ENCODE peak calls at places on chromosomes 13 and 19, in seven cellular contexts. One of them, this sample, is unnamed.

GRCh38 chr13:58855283-58855682 is 1223.7 kb downstream of the PCDH17 start:
- DNase-seq in uterus: no peak
- DNase-seq in CD4-positive, alpha-beta T cell: no peak
- DNase-seq in mesothelial cell of epicardium: no peak
- DNase-seq in K562: no peak
- DNase-seq in heart right ventricle: no peak
- DNase-seq in progenitor cell of endocrine pancreas: no peak
- DNase-seq in this sample: no peak

GRCh38 chr13:19864018-19864338 is 529 bp upstream of the ZMYM5 start:
- DNase-seq in uterus: peak
- DNase-seq in CD4-positive, alpha-beta T cell: no peak
- DNase-seq in mesothelial cell of epicardium: no peak
- DNase-seq in K562: peak
- DNase-seq in heart right ventricle: peak
- DNase-seq in progenitor cell of endocrine pancreas: no peak
- DNase-seq in this sample: peak

GRCh38 chr13:25292301-25292700 is 5.0 kb upstream of the MTMR6 start:
- DNase-seq in uterus: no peak
- DNase-seq in CD4-positive, alpha-beta T cell: no peak
- DNase-seq in mesothelial cell of epicardium: no peak
- DNase-seq in K562: peak
- DNase-seq in heart right ventricle: no peak
- DNase-seq in progenitor cell of endocrine pancreas: no peak
- DNase-seq in this sample: no peak

GRCh38 chr13:113816925-113817859 is 46.7 kb downstream of the GAS6 start:
- DNase-seq in uterus: peak
- DNase-seq in CD4-positive, alpha-beta T cell: peak
- DNase-seq in mesothelial cell of epicardium: peak
- DNase-seq in K562: peak
- DNase-seq in heart right ventricle: peak
- DNase-seq in progenitor cell of endocrine pancreas: peak
- DNase-seq in this sample: peak

GRCh38 chr13:84037937-84038464 is 155.7 kb upstream of the SLITRK1 start:
- DNase-seq in uterus: no peak
- DNase-seq in CD4-positive, alpha-beta T cell: no peak
- DNase-seq in mesothelial cell of epicardium: no peak
- DNase-seq in K562: no peak
- DNase-seq in heart right ventricle: no peak
- DNase-seq in progenitor cell of endocrine pancreas: no peak
- DNase-seq in this sample: no peak

GRCh38 chr19:34357431-34357830 is 7.6 kb upstream of the GPI start:
- DNase-seq in uterus: no peak
- DNase-seq in CD4-positive, alpha-beta T cell: no peak
- DNase-seq in mesothelial cell of epicardium: no peak
- DNase-seq in K562: no peak
- DNase-seq in heart right ventricle: no peak
- DNase-seq in progenitor cell of endocrine pancreas: no peak
- DNase-seq in this sample: no peak

GRCh38 chr13:88937381-88937780 is 1266.2 kb downstream of the SLITRK5 start:
- DNase-seq in uterus: no peak
- DNase-seq in CD4-positive, alpha-beta T cell: no peak
- DNase-seq in mesothelial cell of epicardium: no peak
- DNase-seq in K562: no peak
- DNase-seq in heart right ventricle: no peak
- DNase-seq in progenitor cell of endocrine pancreas: no peak
- DNase-seq in this sample: no peak

GRCh38 chr13:22061371-22061805 is 390.5 kb downstream of the FGF9 start:
- DNase-seq in uterus: no peak
- DNase-seq in CD4-positive, alpha-beta T cell: peak
- DNase-seq in mesothelial cell of epicardium: no peak
- DNase-seq in K562: no peak
- DNase-seq in heart right ventricle: no peak
- DNase-seq in progenitor cell of endocrine pancreas: no peak
- DNase-seq in this sample: peak

GRCh38 chr13:38879278-38879677 is 111.4 kb downstream of the STOML3 start:
- DNase-seq in uterus: no peak
- DNase-seq in CD4-positive, alpha-beta T cell: no peak
- DNase-seq in mesothelial cell of epicardium: no peak
- DNase-seq in K562: no peak
- DNase-seq in heart right ventricle: no peak
- DNase-seq in progenitor cell of endocrine pancreas: no peak
- DNase-seq in this sample: no peak

GRCh38 chr19:36963262-36963661 is 47.1 kb downstream of the ZNF568 start:
- DNase-seq in uterus: no peak
- DNase-seq in CD4-positive, alpha-beta T cell: no peak
- DNase-seq in mesothelial cell of epicardium: no peak
- DNase-seq in K562: no peak
- DNase-seq in heart right ventricle: no peak
- DNase-seq in progenitor cell of endocrine pancreas: no peak
- DNase-seq in this sample: no peak

GRCh38 chr19:15426485-15427349 is 7.9 kb upstream of the AKAP8L start:
- DNase-seq in uterus: no peak
- DNase-seq in CD4-positive, alpha-beta T cell: no peak
- DNase-seq in mesothelial cell of epicardium: no peak
- DNase-seq in K562: no peak
- DNase-seq in heart right ventricle: no peak
- DNase-seq in progenitor cell of endocrine pancreas: no peak
- DNase-seq in this sample: no peak

GRCh38 chr13:92535222-92536006 is 691.2 kb upstream of the GPC6 start:
- DNase-seq in uterus: no peak
- DNase-seq in CD4-positive, alpha-beta T cell: no peak
- DNase-seq in mesothelial cell of epicardium: no peak
- DNase-seq in K562: no peak
- DNase-seq in heart right ventricle: no peak
- DNase-seq in progenitor cell of endocrine pancreas: no peak
- DNase-seq in this sample: no peak

GRCh38 chr13:92530364-92530763 is 696.2 kb upstream of the GPC6 start:
- DNase-seq in uterus: no peak
- DNase-seq in CD4-positive, alpha-beta T cell: no peak
- DNase-seq in mesothelial cell of epicardium: no peak
- DNase-seq in K562: no peak
- DNase-seq in heart right ventricle: no peak
- DNase-seq in progenitor cell of endocrine pancreas: no peak
- DNase-seq in this sample: no peak
- TF ChIP-seq CTCF in uterus: no peak
- TF ChIP-seq CTCF in CD4-positive, alpha-beta T cell: no peak
- TF ChIP-seq CTCF in mesothelial cell of epicardium: no peak
- TF ChIP-seq CTCF in K562: no peak
- TF ChIP-seq CTCF in heart right ventricle: no peak
- TF ChIP-seq CTCF in progenitor cell of endocrine pancreas: peak
- TF ChIP-seq CTCF in this sample: no peak

DNA sequence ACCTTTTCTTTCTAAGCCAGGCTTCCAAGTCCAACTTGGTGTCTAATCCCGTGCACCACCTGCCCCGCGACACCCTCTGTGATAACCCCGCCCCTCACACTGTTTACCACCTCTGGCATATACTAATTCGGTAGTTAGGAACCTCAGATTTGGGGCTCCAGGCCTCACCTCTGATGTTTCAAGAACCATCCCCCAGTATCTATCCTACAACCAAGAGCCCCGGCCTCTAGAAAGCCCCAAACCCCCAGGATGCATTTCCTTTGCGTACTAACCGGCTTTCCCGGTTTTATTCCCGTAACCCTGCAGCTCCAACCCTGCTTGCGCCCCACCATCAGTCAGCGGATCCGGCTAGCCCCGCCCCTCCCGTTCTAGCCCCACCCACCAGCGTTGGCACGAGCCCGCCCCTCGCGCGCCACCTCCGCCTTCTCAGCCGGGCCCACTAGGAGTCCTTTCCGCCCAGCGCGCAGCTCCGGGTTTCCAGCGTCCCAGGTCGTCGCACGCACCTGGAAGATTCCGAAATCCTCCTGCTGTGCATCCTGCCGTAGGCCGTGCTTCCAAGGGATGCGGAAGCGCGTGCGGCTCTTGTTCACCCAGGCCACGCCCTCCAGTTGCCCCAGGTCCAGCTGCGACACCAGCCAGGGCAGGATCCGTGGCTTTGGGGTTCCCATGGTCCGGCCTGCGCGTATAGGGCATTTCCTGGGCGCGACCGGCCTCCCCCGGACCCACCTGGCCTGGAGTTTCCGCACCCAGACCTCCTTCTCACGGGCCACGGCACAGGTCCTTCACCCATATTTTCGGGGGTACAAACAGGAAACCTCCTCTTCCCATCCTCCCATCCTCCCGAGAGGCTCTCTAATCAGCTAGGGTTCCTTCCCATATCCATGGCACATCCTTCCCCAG is 1.2 kb downstream of the IRF3 start:
- DNase-seq in uterus: peak
- DNase-seq in CD4-positive, alpha-beta T cell: peak
- DNase-seq in mesothelial cell of epicardium: peak
- DNase-seq in K562: peak
- DNase-seq in heart right ventricle: peak
- DNase-seq in progenitor cell of endocrine pancreas: peak
- DNase-seq in this sample: peak
- TF ChIP-seq CTCF in uterus: peak
- TF ChIP-seq CTCF in CD4-positive, alpha-beta T cell: no peak
- TF ChIP-seq CTCF in mesothelial cell of epicardium: no peak
- TF ChIP-seq CTCF in K562: peak
- TF ChIP-seq CTCF in heart right ventricle: peak
- TF ChIP-seq CTCF in progenitor cell of endocrine pancreas: peak
- TF ChIP-seq CTCF in this sample: no peak

GRCh38 chr13:30617315-30618185 is at the start of gene USPL1:
- DNase-seq in uterus: peak
- DNase-seq in CD4-positive, alpha-beta T cell: peak
- DNase-seq in mesothelial cell of epicardium: peak
- DNase-seq in K562: peak
- DNase-seq in heart right ventricle: peak
- DNase-seq in progenitor cell of endocrine pancreas: peak
- DNase-seq in this sample: peak
- TF ChIP-seq CTCF in uterus: peak
- TF ChIP-seq CTCF in CD4-positive, alpha-beta T cell: no peak
- TF ChIP-seq CTCF in mesothelial cell of epicardium: peak
- TF ChIP-seq CTCF in K562: peak
- TF ChIP-seq CTCF in heart right ventricle: peak
- TF ChIP-seq CTCF in progenitor cell of endocrine pancreas: peak
- TF ChIP-seq CTCF in this sample: no peak

DNA sequence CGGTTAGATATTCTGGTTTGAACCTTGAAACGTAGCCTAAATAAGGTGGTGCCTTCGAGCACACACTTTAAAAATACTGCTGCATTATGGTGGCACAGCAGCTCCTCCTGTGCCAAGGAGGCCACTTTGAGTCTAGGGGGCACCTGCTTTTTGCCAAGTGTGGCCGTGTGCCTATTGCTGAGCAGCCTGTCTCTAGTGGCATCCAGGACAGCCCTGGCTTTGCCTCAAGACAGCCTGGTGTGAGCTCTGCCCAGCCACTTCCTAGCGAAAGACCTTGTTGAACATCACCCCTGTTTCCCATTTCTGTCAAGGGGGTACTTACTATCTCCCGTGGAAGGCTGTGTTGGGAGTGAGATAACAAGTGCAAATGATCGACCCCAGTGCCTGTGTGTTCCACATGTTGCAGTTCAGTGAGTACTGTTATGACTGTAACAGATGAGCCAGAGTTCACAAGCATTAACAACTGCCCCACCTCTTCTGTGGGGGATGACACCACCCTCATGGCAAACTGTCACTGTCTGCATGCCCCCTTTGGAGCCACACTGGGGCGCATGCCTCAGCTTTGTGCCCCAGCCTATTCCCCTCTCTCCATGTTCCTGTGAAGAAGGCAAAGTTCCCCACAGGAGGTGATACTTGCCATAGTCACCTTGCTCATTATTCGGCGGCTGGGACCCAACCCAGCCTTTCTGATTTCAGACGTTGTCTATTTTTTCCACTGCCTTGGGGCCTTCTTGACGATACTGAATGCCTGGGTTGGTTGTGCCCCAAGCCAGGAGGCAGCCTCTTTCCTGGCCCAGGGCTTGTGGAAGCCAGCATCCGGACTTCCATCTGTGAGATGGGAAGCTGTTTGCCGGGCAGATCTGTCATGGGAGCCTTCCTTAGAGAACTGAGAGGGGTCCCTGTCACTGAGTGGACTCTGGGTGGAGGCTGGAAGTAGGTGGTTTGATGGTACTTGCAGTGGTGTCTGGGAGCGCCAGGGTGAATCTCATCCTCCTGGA is 5.4 kb downstream of the GATAD2A start:
- DNase-seq in uterus: no peak
- DNase-seq in CD4-positive, alpha-beta T cell: peak
- DNase-seq in mesothelial cell of epicardium: no peak
- DNase-seq in K562: no peak
- DNase-seq in heart right ventricle: no peak
- DNase-seq in progenitor cell of endocrine pancreas: no peak
- DNase-seq in this sample: peak
- TF ChIP-seq CTCF in uterus: no peak
- TF ChIP-seq CTCF in CD4-positive, alpha-beta T cell: no peak
- TF ChIP-seq CTCF in mesothelial cell of epicardium: no peak
- TF ChIP-seq CTCF in K562: peak
- TF ChIP-seq CTCF in heart right ventricle: no peak
- TF ChIP-seq CTCF in progenitor cell of endocrine pancreas: no peak
- TF ChIP-seq CTCF in this sample: no peak

DNA sequence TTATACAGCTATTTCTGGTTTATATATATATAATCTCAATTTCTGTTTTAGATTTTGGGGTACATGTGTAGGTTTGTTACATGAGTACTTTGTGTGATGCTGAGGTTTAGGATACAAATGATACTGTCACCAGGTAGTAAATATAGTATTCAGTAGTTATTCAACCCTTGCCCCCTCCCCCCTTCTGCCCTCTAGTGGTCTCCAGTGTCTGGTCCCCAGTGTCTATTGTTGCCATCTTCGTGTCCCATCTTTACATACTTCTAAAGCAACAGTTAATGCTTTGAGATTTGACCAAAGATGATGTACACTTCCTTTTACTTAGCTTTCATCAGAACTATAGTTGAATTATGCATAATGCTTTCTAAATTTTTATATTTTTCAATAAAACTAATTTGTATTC is 1623.4 kb upstream of the PRR20A start:
- DNase-seq in uterus: no peak
- DNase-seq in CD4-positive, alpha-beta T cell: no peak
- DNase-seq in mesothelial cell of epicardium: no peak
- DNase-seq in K562: no peak
- DNase-seq in heart right ventricle: no peak
- DNase-seq in progenitor cell of endocrine pancreas: no peak
- DNase-seq in this sample: no peak
- TF ChIP-seq CTCF in uterus: no peak
- TF ChIP-seq CTCF in CD4-positive, alpha-beta T cell: no peak
- TF ChIP-seq CTCF in mesothelial cell of epicardium: no peak
- TF ChIP-seq CTCF in K562: no peak
- TF ChIP-seq CTCF in heart right ventricle: no peak
- TF ChIP-seq CTCF in progenitor cell of endocrine pancreas: peak
- TF ChIP-seq CTCF in this sample: no peak

DNA sequence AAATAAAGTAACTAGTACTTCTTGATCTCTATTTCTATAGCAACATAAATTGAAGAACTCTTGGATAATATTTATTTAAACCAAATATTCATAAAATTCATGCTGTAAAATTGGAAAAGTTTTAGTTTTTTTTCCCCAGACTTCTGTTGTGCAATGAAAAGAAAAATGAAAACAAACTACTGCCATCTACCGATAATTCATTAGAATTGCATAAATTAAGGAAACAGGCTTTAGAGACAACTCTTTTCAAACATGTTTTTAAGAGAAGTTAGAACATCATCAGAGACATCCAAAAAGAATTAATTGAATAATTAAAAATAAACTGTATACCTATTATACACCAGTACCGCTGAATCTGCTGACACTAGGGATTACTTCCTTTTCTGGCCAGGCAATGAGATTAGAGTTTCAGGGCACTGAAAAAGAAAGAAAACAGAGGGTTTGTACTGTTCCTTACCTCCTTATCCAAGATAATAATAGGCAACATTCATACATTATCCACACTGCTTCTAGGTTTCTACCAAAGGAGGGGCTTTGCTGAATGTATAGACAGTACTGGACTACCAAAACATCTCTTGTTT is 4.9 kb downstream of the CCDC122 start:
- DNase-seq in uterus: no peak
- DNase-seq in CD4-positive, alpha-beta T cell: no peak
- DNase-seq in mesothelial cell of epicardium: no peak
- DNase-seq in K562: peak
- DNase-seq in heart right ventricle: no peak
- DNase-seq in progenitor cell of endocrine pancreas: no peak
- DNase-seq in this sample: no peak
- TF ChIP-seq CTCF in uterus: peak
- TF ChIP-seq CTCF in CD4-positive, alpha-beta T cell: peak
- TF ChIP-seq CTCF in mesothelial cell of epicardium: peak
- TF ChIP-seq CTCF in K562: no peak
- TF ChIP-seq CTCF in heart right ventricle: peak
- TF ChIP-seq CTCF in progenitor cell of endocrine pancreas: peak
- TF ChIP-seq CTCF in this sample: peak